ENCODE peak calls at places on chromosome 10, in six cellular contexts. R is EL; E is IMR-90; F is CD4-positive, alpha-beta T cell; G is glutamatergic neuron; K is substantia nigra. T is an unnamed sample.
A peak's percentile ranks its signal among the peaks of the same experiment; 100 is the strongest.

GRCh38 chr10:91162495-91163268 is 57.8 kb upstream of the PCGF5 start:
- DNase-seq in R (peak; percentile 68), E (peak; percentile 40), F (peak; percentile 82), G (peak; percentile 42), K (peak; percentile 81), T (peak; percentile 72)

GRCh38 chr10:111479966-111480365 is 403.1 kb downstream of the ADRA2A start:
- DNase-seq in R (peak; percentile 1), E (no peak), F (no peak), G (no peak), K (no peak), T (no peak)

GRCh38 chr10:91088300-91089140 is 131.9 kb upstream of the PCGF5 start:
- DNase-seq in R (peak; percentile 17), E (peak; percentile 15), F (no peak), G (no peak), K (no peak), T (peak; percentile 38)

GRCh38 chr10:100656479-100656878 is 88.9 kb upstream of the PAX2 start:
- DNase-seq in R (no peak), E (no peak), F (no peak), G (peak; percentile 60), K (no peak), T (peak; percentile 55)

GRCh38 chr10:28054211-28054888 is 55.5 kb upstream of the ODAD2 start:
- DNase-seq in R (peak; percentile 96), E (peak; percentile 98), F (no peak), G (no peak), K (no peak), T (no peak)

GRCh38 chr10:60943372-60944158 is 420 bp downstream of the RHOBTB1 start:
- DNase-seq in R (peak; percentile 65), E (peak; percentile 40), F (no peak), G (peak; percentile 88), K (peak; percentile 92), T (peak; percentile 17)

GRCh38 chr10:97333351-97333600 is 1.3 kb downstream of the FRAT2 start:
- DNase-seq in R (peak; percentile 54), E (peak; percentile 36), F (no peak), G (no peak), K (no peak), T (no peak)

GRCh38 chr10:28375399-28376354 is 72.8 kb upstream of the MPP7 start:
- DNase-seq in R (peak; percentile 53), E (peak; percentile 74), F (no peak), G (no peak), K (no peak), T (no peak)

GRCh38 chr10:1198453-1199344 is 142.5 kb downstream of the WDR37 start:
- DNase-seq in R (no peak), E (no peak), F (no peak), G (no peak), K (no peak), T (no peak)

GRCh38 chr10:6239213-6239991 is 36.7 kb downstream of the PFKFB3 start:
- DNase-seq in R (peak; percentile 99), E (peak; percentile 99), F (peak; percentile 59), G (no peak), K (no peak), T (peak; percentile 26)

GRCh38 chr10:120735773-120736371 is 115.3 kb upstream of the WDR11 start:
- DNase-seq in R (peak; percentile 21), E (peak; percentile 12), F (no peak), G (no peak), K (no peak), T (peak; percentile 22)

GRCh38 chr10:4068255-4069028 is 283.4 kb upstream of the KLF6 start:
- DNase-seq in R (peak; percentile 78), E (no peak), F (no peak), G (no peak), K (no peak), T (no peak)

GRCh38 chr10:95792874-95793285 is 36.9 kb downstream of the ENTPD1 start:
- DNase-seq in R (peak; percentile 42), E (peak; percentile 72), F (no peak), G (no peak), K (no peak), T (no peak)

GRCh38 chr10:36351159-36351558 is 709.1 kb upstream of the FZD8 start:
- DNase-seq in R (no peak), E (no peak), F (no peak), G (no peak), K (no peak), T (no peak)

GRCh38 chr10:125153693-125154490 is 6.5 kb downstream of the CTBP2 start:
- DNase-seq in R (peak; percentile 72), E (peak; percentile 54), F (no peak), G (no peak), K (no peak), T (no peak)

GRCh38 chr10:76255241-76255640 is 823.8 kb downstream of the LRMDA start:
- DNase-seq in R (no peak), E (no peak), F (no peak), G (no peak), K (no peak), T (no peak)

T was measured in GM10248.